ENCODE peak calls at places on chromosomes 13 and 19, in ten cellular contexts. Z, J, C, T, B, P, K, Q, G and E are unnamed samples. For H3K27me3 and H3K36me3, the result is how much of the 10 kb centered on the place peaks cover.

GRCh38 chr19:48190288-48191284 is 20.1 kb downstream of the ZSWIM9 start:
- DNase-seq in J (no peak), C (peak), G (peak), Z (peak), Q (no peak), T (no peak), B (no peak), K (no peak), P (no peak), E (peak)

GRCh38 chr13:99501952-99502310 is 659 bp downstream of the TM9SF2 start:
- DNase-seq in C (peak), G (peak), Q (peak), B (peak), Z (no peak), P (no peak), J (peak), K (no peak), T (no peak), E (peak)

GRCh38 chr19:28793391-28794168 is 419.4 kb downstream of the UQCRFS1 start:
- DNase-seq in J (no peak), C (peak), T (no peak), K (no peak), Q (no peak), Z (no peak), G (no peak), P (peak), B (peak), E (no peak)

GRCh38 chr13:114054269-114054668 is 78.2 kb downstream of the RASA3 start:
- DNase-seq in B (no peak), Z (no peak), G (no peak), J (no peak), P (no peak), T (no peak), K (no peak), Q (no peak), C (no peak), E (no peak)

GRCh38 chr19:29855087-29855486 is 43.3 kb downstream of the CCNE1 start:
- DNase-seq in P (no peak), B (no peak), Z (no peak), T (no peak), J (no peak), Q (no peak), C (no peak), K (peak), G (no peak), E (no peak)

GRCh38 chr19:35963514-35963913 is 27.3 kb downstream of the LRFN3 start:
- DNase-seq in T (peak), C (peak), K (no peak), J (peak), G (peak), Q (no peak), B (peak), Z (no peak), P (no peak), E (no peak)

GRCh38 chr13:75415720-75416119 is 66.2 kb downstream of the TBC1D4 start:
- DNase-seq in J (peak), K (no peak), G (peak), Q (no peak), C (no peak), B (no peak), T (no peak), Z (no peak), P (no peak), E (no peak)

GRCh38 chr13:33869005-33869404 is 51.1 kb downstream of the RFC3 start:
- DNase-seq in T (no peak), G (no peak), K (no peak), J (no peak), B (no peak), Z (no peak), Q (no peak), C (no peak), P (no peak), E (no peak)

GRCh38 chr13:30466841-30467252 is 1.1 kb upstream of the HMGB1 start:
- DNase-seq in Q (no peak), J (peak), G (peak), C (no peak), P (no peak), K (no peak), T (no peak), B (no peak), Z (no peak), E (no peak)

GRCh38 chr13:44755872-44756271 is 179.7 kb upstream of the TSC22D1 start:
- DNase-seq in Q (no peak), T (no peak), J (peak), B (no peak), P (no peak), Z (no peak), G (peak), C (no peak), K (no peak), E (no peak)

GRCh38 chr13:20206065-20206725 is 13.5 kb upstream of the GJB2 start:
- DNase-seq in B (no peak), Z (no peak), K (no peak), G (no peak), P (no peak), C (no peak), Q (no peak), J (no peak), T (no peak), E (no peak)

GRCh38 chr13:47085346-47085745 is 188.5 kb upstream of the HTR2A start:
- DNase-seq in B (no peak), P (no peak), Q (no peak), K (no peak), C (no peak), Z (no peak), G (peak), T (no peak), J (peak), E (no peak)

GRCh38 chr19:18932216-18932841 is 8.7 kb downstream of the HOMER3 start:
- DNase-seq in J (peak), P (peak), T (peak), B (peak), Z (peak), C (peak), K (peak), Q (peak), G (no peak), E (peak)
- H3K4me3 ChIP-seq in J (no peak), P (peak), T (no peak), B (peak), Z (no peak), C (no peak), K (no peak), Q (peak), G (no peak), E (peak)

GRCh38 chr19:55443045-55443823 is at the start of gene SHISA7:
- DNase-seq in T (no peak), J (peak), P (no peak), K (no peak), Q (no peak), G (no peak), C (no peak), Z (no peak), B (no peak), E (no peak)

GRCh38 chr19:55446060-55446459 is 3.0 kb upstream of the SHISA7 start:
- DNase-seq in J (no peak), B (no peak), P (no peak), C (no peak), T (no peak), Z (no peak), K (no peak), G (no peak), Q (no peak), E (no peak)

GRCh38 chr19:55443824-55444719 is 972 bp upstream of the SHISA7 start:
- DNase-seq in B (no peak), P (no peak), C (no peak), G (no peak), K (no peak), Q (no peak), Z (no peak), T (no peak), J (no peak), E (no peak)

GRCh38 chr19:55442372-55443044 is 592 bp downstream of the SHISA7 start:
- DNase-seq in B (no peak), C (no peak), G (no peak), P (no peak), J (no peak), Z (no peak), K (no peak), T (no peak), Q (no peak), E (no peak)

GRCh38 chr19:55444720-55445045 is 1.6 kb upstream of the SHISA7 start:
- DNase-seq in T (no peak), B (no peak), K (no peak), J (no peak), C (no peak), P (no peak), G (no peak), Q (no peak), Z (no peak), E (no peak)
- H3K27me3 ChIP-seq in T (half or more), B (under half), K (half or more), J (under half), C (under half), P (half or more), G (half or more), Q (under half), Z (under half), E (under half)

DNA sequence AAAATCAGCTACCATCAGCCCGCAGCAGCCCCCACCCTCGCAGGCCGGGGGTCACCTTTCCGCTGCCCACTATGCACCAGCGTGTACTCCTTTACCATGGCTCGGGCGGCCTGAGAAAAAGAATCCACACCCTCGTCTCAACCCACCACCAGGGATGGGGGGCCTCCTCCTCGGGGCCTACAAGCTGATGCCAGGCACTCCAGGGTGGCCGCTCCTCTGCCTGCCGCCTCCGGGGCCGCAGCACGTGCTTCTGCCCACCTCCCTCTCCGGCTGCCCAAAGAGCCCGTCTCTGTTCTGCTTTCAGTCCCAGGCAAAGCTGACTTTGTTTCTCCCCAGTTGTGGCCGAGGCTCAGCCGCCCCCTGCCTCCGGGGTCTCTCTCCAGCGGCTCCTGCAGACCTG is 11.1 kb upstream of the MEX3D start:
- DNase-seq in Z (no peak), Q (no peak), J (no peak), B (no peak), K (no peak), G (no peak), P (no peak), T (no peak), C (no peak), E (no peak)
- H3K36me3 ChIP-seq in Z (half or more), Q (under half), J (under half), B (under half), K (half or more), G (under half), P (half or more), T (under half), C (under half), E (under half)

DNA sequence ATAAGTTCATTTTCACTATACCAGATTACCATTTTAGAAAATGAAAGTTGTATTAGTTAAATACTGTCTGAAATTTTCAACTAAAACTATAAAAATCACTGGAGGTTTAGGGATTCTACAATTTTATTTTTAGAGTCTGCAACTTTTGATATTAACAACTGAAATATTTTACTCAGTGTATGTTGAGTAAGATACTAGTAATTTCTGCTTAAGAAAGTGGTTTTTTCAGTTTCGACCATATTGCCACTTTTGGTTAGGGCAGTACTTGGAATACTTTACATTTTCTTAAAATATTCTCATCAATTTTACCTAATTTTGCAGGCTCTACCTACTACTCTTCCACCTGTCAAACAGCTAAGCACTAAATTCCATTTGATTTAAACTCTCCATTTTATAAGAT is 59.6 kb downstream of the KCNRG start:
- DNase-seq in Z (no peak), B (no peak), C (no peak), K (no peak), P (no peak), T (no peak), Q (no peak), J (no peak), G (no peak), E (no peak)
- H3K4me3 ChIP-seq in Z (peak), B (no peak), C (no peak), K (no peak), P (no peak), T (no peak), Q (no peak), J (peak), G (no peak), E (no peak)